ENCODE peak calls at places on chromosomes 1 and 21, in four cellular contexts. E is GM23338; W is CD8-positive, alpha-beta memory T cell; A is aorta. K is an unnamed sample.
A peak's percentile ranks its signal among the peaks of the same experiment; 100 is the strongest.

GRCh38 chr1:178134061-178134460 is 40.2 kb downstream of the RASAL2 start:
- DNase-seq in E (no peak), W (no peak), A (peak; percentile 48), K (peak; percentile 13)

GRCh38 chr1:174160109-174160473 is 771 bp downstream of the RABGAP1L start:
- DNase-seq in A (peak; percentile 66), E (peak; percentile 27), W (peak; percentile 14), K (no peak)

GRCh38 chr1:61051455-61052392 is 30.6 kb upstream of the NFIA start:
- DNase-seq in A (peak; percentile 63), E (peak; percentile 78), W (no peak), K (no peak)

GRCh38 chr21:43978060-43978459 is 34.0 kb upstream of the TRAPPC10 start:
- DNase-seq in W (no peak), E (no peak), A (no peak), K (no peak)

GRCh38 chr1:55571767-55572166 is 356.6 kb upstream of the USP24 start:
- DNase-seq in A (no peak), E (no peak), W (no peak), K (no peak)

GRCh38 chr21:29817450-29817849 is 122.3 kb downstream of the GRIK1 start:
- DNase-seq in A (no peak), W (no peak), E (no peak), K (no peak)

GRCh38 chr1:211738709-211739301 is 63.4 kb upstream of the NEK2 start:
- DNase-seq in W (peak; percentile 6), E (no peak), A (no peak), K (no peak)

GRCh38 chr1:87591492-87591891 is 262.8 kb downstream of the LMO4 start:
- DNase-seq in E (no peak), A (no peak), W (no peak), K (no peak)

GRCh38 chr1:173669491-173669941 is at the start of gene ANKRD45:
- DNase-seq in A (peak; percentile 49), E (peak; percentile 95), W (no peak), K (no peak)

GRCh38 chr1:18134324-18135046 is 26.9 kb downstream of the IGSF21 start:
- DNase-seq in A (no peak), W (no peak), E (no peak), K (no peak)

GRCh38 chr1:103250441-103250861 is 142.1 kb upstream of the COL11A1 start:
- DNase-seq in E (peak; percentile 74), W (no peak), A (no peak), K (no peak)

GRCh38 chr1:2885001-2885400 is 83.5 kb upstream of the TTC34 start:
- DNase-seq in E (no peak), W (no peak), A (no peak), K (no peak)

GRCh38 chr1:15849775-15850449 is 2.4 kb downstream of the SPEN start:
- DNase-seq in W (no peak), A (peak; percentile 72), E (peak; percentile 89), K (no peak)

GRCh38 chr1:155022136-155022926 is 11.2 kb downstream of the DCST2 start:
- DNase-seq in E (no peak), W (no peak), A (no peak), K (no peak)

GRCh38 chr1:175656416-175656815 is 87.0 kb downstream of the TNR start:
- DNase-seq in A (no peak), W (no peak), E (no peak), K (no peak)

GRCh38 chr1:168230709-168231108 is 4.9 kb downstream of the SFT2D2 start:
- DNase-seq in W (no peak), A (no peak), E (no peak), K (no peak)

GRCh38 chr21:36630485-36631206 is 68.3 kb upstream of the SIM2 start:
- DNase-seq in A (peak; percentile 57), W (peak; percentile 34), E (peak; percentile 94), K (no peak)

GRCh38 chr1:22754106-22754768 is 43.6 kb downstream of the EPHB2 start:
- DNase-seq in A (no peak), E (no peak), W (no peak), K (no peak)

GRCh38 chr1:156865258-156865657 is 4.6 kb downstream of the NTRK1 start:
- DNase-seq in A (no peak), E (no peak), W (no peak), K (no peak)

GRCh38 chr21:43956667-43957030 is 55.5 kb upstream of the TRAPPC10 start:
- DNase-seq in W (no peak), E (no peak), A (no peak), K (no peak)

GRCh38 chr1:79815115-79815514 is 808.6 kb upstream of the ADGRL4 start:
- DNase-seq in E (no peak), A (no peak), W (no peak), K (no peak)

GRCh38 chr1:204044448-204044847 is 28.5 kb upstream of the SOX13 start:
- DNase-seq in A (no peak), W (no peak), E (no peak), K (no peak)

GRCh38 chr1:183477986-183478781 is 5.9 kb downstream of the SMG7 start:
- DNase-seq in E (no peak), W (no peak), A (no peak), K (no peak)

GRCh38 chr1:160859166-160859565 is 3.5 kb downstream of the CD244 start:
- DNase-seq in A (no peak), E (no peak), W (no peak), K (no peak)

GRCh38 chr1:21939650-21940374 is 2.7 kb upstream of the HSPG2 start:
- DNase-seq in A (peak; percentile 94), E (no peak), W (no peak), K (peak; percentile 85)

GRCh38 chr21:32776743-32777142 is 5.2 kb upstream of the PAXBP1 start:
- DNase-seq in E (no peak), W (no peak), A (no peak), K (no peak)

GRCh38 chr1:217076902-217077301 is 353.7 kb upstream of the ESRRG start:
- DNase-seq in E (peak; percentile 6), A (no peak), W (no peak), K (no peak)

GRCh38 chr1:113783254-113784103 is 24.2 kb upstream of the PHTF1 start:
- DNase-seq in W (peak; percentile 25), A (peak; percentile 51), E (no peak), K (no peak)

GRCh38 chr1:210935905-210936304 is 198.0 kb downstream of the KCNH1 start:
- DNase-seq in W (no peak), A (no peak), E (no peak), K (no peak)

GRCh38 chr1:47843781-47844555 is 153.2 kb downstream of the TRABD2B start:
- DNase-seq in A (no peak), E (no peak), W (no peak), K (no peak)

GRCh38 chr1:211885746-211886522 is 55.4 kb upstream of the LPGAT1 start:
- DNase-seq in W (no peak), E (peak; percentile 3), A (no peak), K (no peak)

GRCh38 chr1:53321366-53321765 is 6.5 kb downstream of the LRP8 start:
- DNase-seq in A (peak; percentile 21), E (peak; percentile 82), W (no peak), K (no peak)

GRCh38 chr1:109901508-109902145 is 9.0 kb upstream of the CSF1 start:
- DNase-seq in A (peak; percentile 74), W (no peak), E (no peak), K (no peak)

GRCh38 chr1:66495490-66495889 is 38.5 kb upstream of the SGIP1 start:
- DNase-seq in A (no peak), E (no peak), W (no peak), K (no peak)

DNA sequence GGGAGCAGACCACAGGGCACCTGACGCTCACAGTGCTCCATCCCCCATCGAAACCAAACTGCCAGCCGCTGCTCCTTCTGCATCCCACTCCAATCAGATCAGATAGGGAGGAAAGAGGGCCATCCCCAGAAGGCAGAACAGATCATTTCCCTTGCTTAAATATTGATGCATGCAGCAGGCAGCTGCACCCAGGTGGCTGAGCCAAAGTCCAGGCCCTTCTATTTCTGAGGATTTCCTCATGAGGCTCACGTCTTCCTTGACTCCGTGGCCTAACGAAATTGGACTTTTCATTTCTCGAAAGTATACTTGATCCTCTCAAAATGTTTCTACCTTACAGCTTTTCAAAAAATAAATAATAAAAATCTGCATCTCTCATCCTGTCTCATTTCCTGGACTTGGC is 239.2 kb downstream of the ATG4C start:
- DNase-seq in W (no peak), A (no peak), E (no peak), K (no peak)
- H3K27ac ChIP-seq in W (no peak overlapping the region), A (no peak overlapping the region), E (no peak overlapping the region), K (no peak overlapping the region)

DNA sequence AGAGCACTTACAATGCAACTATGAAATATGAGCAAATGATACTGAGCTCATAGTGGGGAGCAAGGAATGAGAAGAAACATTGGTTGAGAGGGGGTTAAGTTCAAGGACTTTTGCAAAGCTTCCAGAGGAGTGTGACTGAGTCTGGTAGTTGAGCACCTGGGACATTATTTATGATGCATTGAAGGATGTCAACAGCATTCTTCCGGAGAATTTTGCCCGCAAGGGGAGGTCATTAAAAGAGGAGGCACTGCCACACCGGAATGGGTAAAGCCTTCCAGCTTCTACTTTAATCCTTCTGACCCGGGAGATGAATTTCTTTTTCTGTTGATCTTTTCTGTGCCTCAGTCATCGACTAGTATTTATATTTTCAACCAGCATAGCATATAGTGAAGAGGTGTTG is 208.4 kb upstream of the CAMK1G start:
- DNase-seq in E (no peak), W (no peak), A (no peak), K (no peak)
- H3K4me3 ChIP-seq in E (peak overlapping the region; percentile 4), W (no peak overlapping the region), A (no peak overlapping the region), K (no peak overlapping the region)

GRCh38 chr1:228802386-228803221 is 67.3 kb downstream of the RHOU start:
- DNase-seq in W (no peak), A (no peak), E (no peak), K (no peak)
- H3K27ac ChIP-seq in W (no peak overlapping the region), A (no peak overlapping the region), E (no peak overlapping the region), K (no peak overlapping the region)

GRCh38 chr1:215198021-215198420 is 115.5 kb downstream of the KCNK2 start:
- DNase-seq in W (no peak), A (no peak), E (no peak), K (no peak)

GRCh38 chr1:215201301-215201700 is 118.8 kb downstream of the KCNK2 start:
- DNase-seq in A (no peak), E (no peak), W (no peak), K (no peak)

DNA sequence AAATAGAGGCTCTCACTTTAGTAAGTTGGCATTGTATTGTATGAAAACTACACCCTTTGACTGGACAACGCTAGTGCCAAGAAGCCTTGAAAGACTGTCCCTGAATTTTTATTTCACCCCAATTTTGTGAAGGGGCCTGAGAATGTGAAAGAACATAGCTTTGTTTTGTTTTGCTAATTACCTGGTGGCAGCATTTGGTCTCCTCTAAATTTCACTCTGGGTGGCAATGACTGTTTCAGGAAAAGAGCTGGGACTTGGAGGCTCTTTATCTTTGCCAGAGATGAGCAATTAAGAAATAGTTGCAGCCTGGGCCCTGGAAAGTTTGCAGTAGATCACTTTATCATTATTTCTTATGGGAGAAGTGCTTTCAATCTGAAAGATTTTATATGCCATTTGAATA is 117.6 kb downstream of the KCNK2 start:
- DNase-seq in A (no peak), E (peak; percentile 55), W (no peak), K (no peak)
- H3K4me3 ChIP-seq in A (no peak overlapping the region), E (no peak overlapping the region), W (no peak overlapping the region), K (no peak overlapping the region)

DNA sequence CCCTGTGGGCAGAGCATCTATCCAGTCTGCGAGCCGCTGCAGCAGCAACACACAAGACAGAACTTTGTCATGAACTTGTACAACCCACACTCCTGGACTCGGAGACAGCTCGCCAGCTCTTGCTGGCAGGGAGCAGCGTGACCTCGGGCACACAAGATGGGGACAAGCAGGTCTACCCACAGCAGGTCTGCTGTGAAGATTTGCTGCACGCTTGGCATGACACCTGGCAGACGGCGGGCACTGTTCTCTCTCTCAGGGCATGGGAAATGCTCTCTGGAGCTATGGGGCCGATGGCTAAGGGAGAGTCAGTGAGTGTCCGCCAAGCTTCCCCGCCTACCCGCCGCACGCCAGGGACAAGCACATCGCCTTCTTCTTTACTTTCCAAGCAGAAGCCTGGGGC is 90.0 kb downstream of the STUM start:
- DNase-seq in W (no peak), A (peak; percentile 53), E (no peak), K (no peak)
- H3K27ac ChIP-seq in W (no peak overlapping the region), A (no peak overlapping the region), E (no peak overlapping the region), K (no peak overlapping the region)

GRCh38 chr1:51331206-51332100 is 1.1 kb upstream of the TTC39A start:
- DNase-seq in W (no peak), E (peak; percentile 60), A (no peak), K (no peak)
- H3K4me3 ChIP-seq in W (no peak overlapping the region), E (peak overlapping the region; percentile 83), A (no peak overlapping the region), K (no peak overlapping the region)